ENCODE peak calls at places on chromosomes 16 and 17, in five cellular contexts. Q is mammary epithelial cell, M is adrenal gland, B is GM10248, T is AG04450. L is an unnamed sample.

GRCh38 chr16:86517652-86518258 is 7.4 kb downstream of the FOXF1 start:
- DNase-seq in M (peak; percentile 65), T (peak; percentile 70), B (peak; percentile 71), Q (peak; percentile 27), L (peak; percentile 78)

GRCh38 chr16:87778476-87778829 is 12.7 kb upstream of the KLHDC4 start:
- DNase-seq in M (no peak), Q (no peak), B (no peak), T (no peak), L (no peak)

GRCh38 chr17:19260958-19261357 is 23.8 kb downstream of the EPN2 start:
- DNase-seq in T (no peak), Q (peak; percentile 20), B (no peak), M (no peak), L (no peak)

GRCh38 chr17:7438050-7438614 is 1.2 kb upstream of the FGF11 start:
- DNase-seq in M (peak; percentile 72), B (peak; percentile 52), Q (peak; percentile 39), T (no peak), L (peak; percentile 83)

GRCh38 chr16:18059577-18059976 is 277.0 kb downstream of the NPIPA8 start:
- DNase-seq in M (no peak), T (no peak), Q (no peak), B (no peak), L (no peak)

GRCh38 chr17:67718325-67718941 is 697 bp downstream of the NOL11 start:
- DNase-seq in B (peak; percentile 46), Q (peak; percentile 56), M (no peak), T (no peak), L (no peak)

GRCh38 chr16:50045412-50045811 is 20.4 kb upstream of the HEATR3 start:
- DNase-seq in M (no peak), T (no peak), B (no peak), Q (no peak), L (no peak)

GRCh38 chr17:47240375-47240764 is 13.3 kb upstream of the ITGB3 start:
- DNase-seq in M (no peak), T (no peak), B (no peak), Q (no peak), L (no peak)

GRCh38 chr17:66302761-66303626 is 581 bp downstream of the PRKCA start:
- DNase-seq in M (peak; percentile 78), B (peak; percentile 27), Q (peak; percentile 47), T (no peak), L (peak; percentile 61)

GRCh38 chr16:50505714-50506542 is 42.3 kb upstream of the NKD1 start:
- DNase-seq in B (no peak), M (no peak), Q (no peak), T (no peak), L (no peak)

GRCh38 chr16:50462793-50463507 is 85.2 kb upstream of the NKD1 start:
- DNase-seq in Q (no peak), B (no peak), M (no peak), T (no peak), L (no peak)

GRCh38 chr17:19248923-19249574 is 11.9 kb downstream of the EPN2 start:
- DNase-seq in B (no peak), Q (peak; percentile 68), M (peak; percentile 57), T (peak; percentile 72), L (peak; percentile 76)

GRCh38 chr17:73165616-73166404 is 1.0 kb downstream of the SSTR2 start:
- DNase-seq in M (no peak), T (no peak), B (no peak), Q (no peak), L (no peak)

GRCh38 chr16:84925773-84926372 is 85.5 kb downstream of the ZDHHC7 start:
- DNase-seq in B (no peak), Q (no peak), T (no peak), M (no peak), L (peak; percentile 25)

GRCh38 chr17:45334231-45334630 is 17.4 kb upstream of the MAP3K14 start:
- DNase-seq in Q (no peak), B (no peak), T (no peak), M (no peak), L (no peak)

GRCh38 chr16:3022208-3022696 is 1.5 kb downstream of the HCFC1R1 start:
- DNase-seq in T (peak; percentile 92), B (peak; percentile 73), M (peak; percentile 97), Q (peak; percentile 92), L (peak; percentile 90)

GRCh38 chr16:31253642-31254045 is 6.1 kb upstream of the ITGAM start:
- DNase-seq in M (peak; percentile 58), T (no peak), Q (no peak), B (no peak), L (peak; percentile 28)

GRCh38 chr16:87042551-87043272 is 274.5 kb downstream of the C16orf95 start:
- DNase-seq in T (no peak), M (no peak), B (no peak), Q (no peak), L (peak; percentile 62)

GRCh38 chr16:72976747-72977064 is 71.2 kb downstream of the ZFHX3 start:
- DNase-seq in M (no peak), Q (no peak), B (no peak), T (no peak), L (no peak)

GRCh38 chr16:25006504-25007055 is 8.6 kb downstream of the ARHGAP17 start:
- DNase-seq in Q (no peak), B (no peak), M (peak; percentile 61), T (no peak), L (no peak)

GRCh38 chr16:81447383-81448101 is 2.9 kb downstream of the CMIP start:
- DNase-seq in T (no peak), Q (peak; percentile 60), B (no peak), M (no peak), L (no peak)

GRCh38 chr16:969508-970378 is 1.0 kb downstream of the LMF1 start:
- DNase-seq in M (peak; percentile 44), Q (no peak), T (no peak), B (no peak), L (peak; percentile 63)

GRCh38 chr17:12024332-12024731 is 3.7 kb downstream of the MAP2K4 start:
- DNase-seq in Q (peak; percentile 89), B (no peak), T (peak; percentile 3), M (no peak), L (no peak)

GRCh38 chr16:63346000-63346399 is 1309.8 kb upstream of the CDH8 start:
- DNase-seq in Q (no peak), T (no peak), B (no peak), M (no peak), L (no peak)

GRCh38 chr17:692116-692515 is 22.5 kb downstream of the VPS53 start:
- DNase-seq in B (no peak), Q (peak; percentile 79), T (no peak), M (no peak), L (no peak)

GRCh38 chr16:10123141-10123540 is 59.1 kb downstream of the GRIN2A start:
- DNase-seq in T (no peak), B (no peak), M (no peak), Q (no peak), L (no peak)

GRCh38 chr16:50547944-50548658 is at the start of gene NKD1:
- DNase-seq in B (peak; percentile 94), M (peak; percentile 64), Q (peak; percentile 41), T (no peak), L (peak; percentile 71)

GRCh38 chr16:88317619-88317977 is 65.2 kb upstream of the ZNF469 start:
- DNase-seq in M (no peak), T (no peak), Q (no peak), B (no peak), L (no peak)

GRCh38 chr17:44315760-44316731 is 7.6 kb downstream of the RUNDC3A start:
- DNase-seq in T (no peak), B (no peak), M (no peak), Q (no peak), L (no peak)

GRCh38 chr17:72383053-72383847 is 262.4 kb downstream of the SOX9 start:
- DNase-seq in M (peak; percentile 57), B (no peak), T (no peak), Q (no peak), L (peak; percentile 66)

GRCh38 chr17:57521606-57522435 is 223.3 kb downstream of the CCDC182 start:
- DNase-seq in M (no peak), T (no peak), Q (no peak), B (no peak), L (no peak)

GRCh38 chr17:50908860-50909764 is 43.0 kb upstream of the TOB1 start:
- DNase-seq in T (no peak), M (no peak), Q (no peak), B (no peak), L (peak; percentile 64)